ENCODE peak calls at places on chromosome 1, in seven cellular contexts. W is CD4-positive, CD25-positive, alpha-beta regulatory T cell; O is T-cell; G is NCI-H1092; V is NCI-H69; T is amniotic epithelial cell; K is stimulated activated CD8-positive, alpha-beta memory T cell treated with anti-CD3 and anti-CD28 coated beads, Interleukin-4, amount 100 ng/mL, for 1 hour. E is an unnamed sample.

GRCh38 chr1:116954450-116954849 is 44.7 kb downstream of the PTGFRN start:
- DNase-seq in W (no peak), O (no peak), G (no peak), V (no peak), T (peak; percentile 41), K (no peak), E (no peak)

GRCh38 chr1:1185101-1185765 is 11.6 kb downstream of the TTLL10 start:
- DNase-seq in W (peak; percentile 1), O (no peak), G (no peak), V (no peak), T (no peak), K (no peak), E (no peak)

GRCh38 chr1:29732438-29732837 is 496.1 kb downstream of the PTPRU start:
- DNase-seq in W (no peak), O (no peak), G (no peak), V (no peak), T (no peak), K (no peak), E (no peak)

GRCh38 chr1:22203335-22203734 is 60.4 kb upstream of the WNT4 start:
- DNase-seq in W (no peak), O (no peak), G (no peak), V (no peak), T (no peak), K (no peak), E (no peak)

GRCh38 chr1:151993734-151994496 is at the start of gene S100A10:
- DNase-seq in W (peak; percentile 72), O (peak; percentile 76), G (no peak), V (peak; percentile 79), T (peak; percentile 70), K (peak; percentile 47), E (peak; percentile 39)

GRCh38 chr1:185720633-185721272 is 13.4 kb upstream of the HMCN1 start:
- DNase-seq in W (no peak), O (no peak), G (no peak), V (peak; percentile 48), T (peak; percentile 64), K (no peak), E (no peak)

GRCh38 chr1:149884433-149885363 is 14.7 kb upstream of the BOLA1 start:
- DNase-seq in W (no peak), O (no peak), G (no peak), V (peak; percentile 77), T (peak; percentile 31), K (no peak), E (no peak)

GRCh38 chr1:147611021-147611426 is 59.3 kb downstream of the ACP6 start:
- DNase-seq in W (no peak), O (no peak), G (no peak), V (peak; percentile 64), T (no peak), K (no peak), E (no peak)

GRCh38 chr1:233613252-233614172 is at the start of gene KCNK1:
- DNase-seq in W (no peak), O (no peak), G (no peak), V (peak; percentile 81), T (peak; percentile 69), K (no peak), E (peak; percentile 61)

GRCh38 chr1:110879758-110880606 is 7.0 kb downstream of the CD53 start:
- DNase-seq in W (peak; percentile 41), O (peak; percentile 48), G (no peak), V (no peak), T (no peak), K (no peak), E (no peak)

GRCh38 chr1:109556563-109556962 is 8.1 kb downstream of the GNAI3 start:
- DNase-seq in W (no peak), O (no peak), G (no peak), V (no peak), T (no peak), K (no peak), E (no peak)

GRCh38 chr1:35876988-35877387 is 6.0 kb upstream of the AGO1 start:
- DNase-seq in W (no peak), O (no peak), G (no peak), V (no peak), T (peak; percentile 37), K (no peak), E (no peak)

GRCh38 chr1:41482001-41482765 is 2.3 kb downstream of the EDN2 start:
- DNase-seq in W (no peak), O (no peak), G (peak; percentile 54), V (peak; percentile 93), T (peak; percentile 60), K (no peak), E (no peak)

GRCh38 chr1:170214980-170215910 is 69.5 kb downstream of the NTMT2 start:
- DNase-seq in W (no peak), O (no peak), G (no peak), V (no peak), T (no peak), K (no peak), E (no peak)

GRCh38 chr1:65422241-65423203 is 2.1 kb downstream of the LEPR start:
- DNase-seq in W (no peak), O (no peak), G (no peak), V (no peak), T (peak; percentile 96), K (no peak), E (no peak)

GRCh38 chr1:195717651-195718050 is 890.6 kb downstream of the KCNT2 start:
- DNase-seq in W (no peak), O (no peak), G (peak; percentile 1), V (peak; percentile 74), T (peak; percentile 15), K (no peak), E (no peak)

GRCh38 chr1:170662561-170662971 is 1.4 kb upstream of the PRRX1 start:
- DNase-seq in W (no peak), O (no peak), G (no peak), V (no peak), T (no peak), K (no peak), E (no peak)

GRCh38 chr1:40479156-40479555 is 2.1 kb downstream of the ZFP69 start:
- DNase-seq in W (no peak), O (no peak), G (no peak), V (no peak), T (no peak), K (no peak), E (no peak)

GRCh38 chr1:84110629-84111028 is 33.4 kb upstream of the PRKACB start:
- DNase-seq in W (no peak), O (no peak), G (no peak), V (no peak), T (no peak), K (no peak), E (no peak)

GRCh38 chr1:37944816-37945215 is 2.0 kb downstream of the INPP5B start:
- DNase-seq in W (no peak), O (no peak), G (no peak), V (no peak), T (no peak), K (no peak), E (no peak)

E was measured in GOT3.